ENCODE peak calls at places on chromosomes 6 and 20, in five cellular contexts. One of them, this sample, is unnamed.

GRCh38 chr20:15236812-15237211 is 899.4 kb upstream of the FLRT3 start:
- DNase-seq in RWPE1: peak
- DNase-seq in Calu3: peak
- DNase-seq in CD4-positive, alpha-beta T cell: no peak
- DNase-seq in uterus: no peak
- DNase-seq in this sample: no peak

GRCh38 chr20:36093804-36094145 is 60.8 kb upstream of the EPB41L1 start:
- DNase-seq in uterus: no peak
- DNase-seq in CD4-positive, alpha-beta T cell: no peak
- DNase-seq in RWPE1: no peak
- DNase-seq in Calu3: no peak
- DNase-seq in this sample: no peak

GRCh38 chr20:3313681-3314080 is 74.7 kb upstream of the SLC4A11 start:
- DNase-seq in Calu3: no peak
- DNase-seq in CD4-positive, alpha-beta T cell: no peak
- DNase-seq in RWPE1: no peak
- DNase-seq in uterus: no peak
- DNase-seq in this sample: no peak

GRCh38 chr6:70396796-70397729 is 16.2 kb upstream of the FAM135A start:
- DNase-seq in RWPE1: peak
- DNase-seq in Calu3: no peak
- DNase-seq in uterus: no peak
- DNase-seq in CD4-positive, alpha-beta T cell: no peak
- DNase-seq in this sample: no peak

GRCh38 chr20:48571945-48572589 is 255.7 kb downstream of the PREX1 start:
- DNase-seq in RWPE1: no peak
- DNase-seq in CD4-positive, alpha-beta T cell: no peak
- DNase-seq in Calu3: no peak
- DNase-seq in uterus: peak
- DNase-seq in this sample: no peak

GRCh38 chr6:56230976-56231566 is 16.3 kb downstream of the COL21A1 start:
- DNase-seq in RWPE1: no peak
- DNase-seq in CD4-positive, alpha-beta T cell: no peak
- DNase-seq in Calu3: no peak
- DNase-seq in uterus: no peak
- DNase-seq in this sample: no peak

GRCh38 chr6:21949211-21949801 is 347.5 kb downstream of the PRL start:
- DNase-seq in uterus: no peak
- DNase-seq in Calu3: peak
- DNase-seq in RWPE1: no peak
- DNase-seq in CD4-positive, alpha-beta T cell: no peak
- DNase-seq in this sample: no peak

GRCh38 chr20:6654490-6655247 is 112.8 kb upstream of the BMP2 start:
- DNase-seq in RWPE1: peak
- DNase-seq in uterus: no peak
- DNase-seq in CD4-positive, alpha-beta T cell: no peak
- DNase-seq in Calu3: no peak
- DNase-seq in this sample: no peak

GRCh38 chr20:46171476-46171875 is 53.4 kb downstream of the CD40 start:
- DNase-seq in RWPE1: no peak
- DNase-seq in uterus: no peak
- DNase-seq in Calu3: no peak
- DNase-seq in CD4-positive, alpha-beta T cell: no peak
- DNase-seq in this sample: no peak

GRCh38 chr20:57811373-57812020 is 101.7 kb upstream of the PMEPA1 start:
- DNase-seq in RWPE1: no peak
- DNase-seq in CD4-positive, alpha-beta T cell: no peak
- DNase-seq in uterus: peak
- DNase-seq in Calu3: peak
- DNase-seq in this sample: peak

GRCh38 chr6:79404261-79404660 is 133.0 kb downstream of the LCA5 start:
- DNase-seq in Calu3: no peak
- DNase-seq in CD4-positive, alpha-beta T cell: no peak
- DNase-seq in uterus: no peak
- DNase-seq in RWPE1: no peak
- DNase-seq in this sample: no peak

GRCh38 chr20:25071722-25072121 is 10.2 kb downstream of the VSX1 start:
- DNase-seq in RWPE1: no peak
- DNase-seq in CD4-positive, alpha-beta T cell: no peak
- DNase-seq in Calu3: no peak
- DNase-seq in uterus: no peak
- DNase-seq in this sample: no peak

GRCh38 chr20:11193241-11193640 is 519.4 kb upstream of the JAG1 start:
- DNase-seq in uterus: no peak
- DNase-seq in Calu3: no peak
- DNase-seq in CD4-positive, alpha-beta T cell: no peak
- DNase-seq in RWPE1: no peak
- DNase-seq in this sample: no peak

GRCh38 chr6:54493138-54493537 is 184.9 kb downstream of the TINAG start:
- DNase-seq in Calu3: no peak
- DNase-seq in CD4-positive, alpha-beta T cell: no peak
- DNase-seq in uterus: no peak
- DNase-seq in RWPE1: peak
- DNase-seq in this sample: no peak

GRCh38 chr20:34997171-34997570 is 41.5 kb downstream of the MYH7B start:
- DNase-seq in RWPE1: no peak
- DNase-seq in Calu3: no peak
- DNase-seq in CD4-positive, alpha-beta T cell: no peak
- DNase-seq in uterus: peak
- DNase-seq in this sample: no peak

GRCh38 chr6:62623851-62624532 is 338.0 kb upstream of the KHDRBS2 start:
- DNase-seq in CD4-positive, alpha-beta T cell: no peak
- DNase-seq in uterus: no peak
- DNase-seq in RWPE1: no peak
- DNase-seq in Calu3: no peak
- DNase-seq in this sample: no peak

GRCh38 chr20:34042286-34042685 is 48.6 kb downstream of the RALY start:
- DNase-seq in Calu3: no peak
- DNase-seq in CD4-positive, alpha-beta T cell: no peak
- DNase-seq in RWPE1: no peak
- DNase-seq in uterus: no peak
- DNase-seq in this sample: no peak

GRCh38 chr20:4304601-4305000 is 289.2 kb upstream of the RNF24 start:
- DNase-seq in uterus: no peak
- DNase-seq in CD4-positive, alpha-beta T cell: no peak
- DNase-seq in Calu3: no peak
- DNase-seq in RWPE1: no peak
- DNase-seq in this sample: no peak

GRCh38 chr6:53986165-53986720 is 125.0 kb upstream of the MLIP start:
- DNase-seq in Calu3: peak
- DNase-seq in uterus: no peak
- DNase-seq in CD4-positive, alpha-beta T cell: no peak
- DNase-seq in RWPE1: peak
- DNase-seq in this sample: peak

GRCh38 chr6:10390495-10391298 is 24.2 kb downstream of the TFAP2A start:
- DNase-seq in Calu3: no peak
- DNase-seq in uterus: no peak
- DNase-seq in RWPE1: no peak
- DNase-seq in CD4-positive, alpha-beta T cell: no peak
- DNase-seq in this sample: no peak

GRCh38 chr20:36574278-36575065 is 1.1 kb downstream of the TGIF2 start:
- DNase-seq in uterus: peak
- DNase-seq in RWPE1: peak
- DNase-seq in CD4-positive, alpha-beta T cell: no peak
- DNase-seq in Calu3: peak
- DNase-seq in this sample: peak

GRCh38 chr6:95802978-95803377 is 212.8 kb upstream of the FUT9 start:
- DNase-seq in Calu3: no peak
- DNase-seq in RWPE1: no peak
- DNase-seq in uterus: no peak
- DNase-seq in CD4-positive, alpha-beta T cell: no peak
- DNase-seq in this sample: no peak

GRCh38 chr6:142637624-142638023 is 307.4 kb downstream of the HIVEP2 start:
- DNase-seq in Calu3: no peak
- DNase-seq in RWPE1: no peak
- DNase-seq in CD4-positive, alpha-beta T cell: no peak
- DNase-seq in uterus: no peak
- DNase-seq in this sample: no peak

GRCh38 chr6:84524636-84525035 is 239.8 kb downstream of the TBX18 start:
- DNase-seq in CD4-positive, alpha-beta T cell: no peak
- DNase-seq in uterus: no peak
- DNase-seq in Calu3: no peak
- DNase-seq in RWPE1: no peak
- DNase-seq in this sample: no peak

GRCh38 chr6:150881911-150882481 is 16.5 kb downstream of the MTHFD1L start:
- DNase-seq in uterus: peak
- DNase-seq in Calu3: peak
- DNase-seq in RWPE1: peak
- DNase-seq in CD4-positive, alpha-beta T cell: no peak
- DNase-seq in this sample: no peak

GRCh38 chr6:158630944-158631616 is 13.5 kb downstream of the DYNLT1 start:
- DNase-seq in RWPE1: no peak
- DNase-seq in uterus: peak
- DNase-seq in CD4-positive, alpha-beta T cell: no peak
- DNase-seq in Calu3: no peak
- DNase-seq in this sample: no peak

DNA sequence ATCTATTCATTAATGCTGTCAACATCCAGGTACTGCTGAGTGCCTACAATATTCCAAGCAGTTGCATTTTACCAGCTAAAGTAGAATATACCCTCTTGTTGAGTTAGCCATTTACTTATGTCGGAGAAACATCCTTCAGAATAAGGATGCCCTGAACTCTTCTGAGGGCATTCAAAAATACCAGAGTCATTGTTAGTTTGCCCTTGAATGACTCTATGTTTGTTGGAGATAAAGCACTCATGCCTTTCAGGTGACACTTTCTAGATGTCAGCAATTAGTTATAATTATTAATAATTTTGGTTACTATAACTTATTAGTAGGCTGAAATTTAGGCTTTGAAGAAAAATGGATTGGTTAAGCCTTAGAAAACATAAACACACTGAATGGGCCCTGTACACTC is 286.2 kb upstream of the STXBP5 start:
- DNase-seq in Calu3: no peak
- DNase-seq in RWPE1: no peak
- DNase-seq in CD4-positive, alpha-beta T cell: no peak
- DNase-seq in uterus: no peak
- DNase-seq in this sample: no peak
- TF ChIP-seq CTCF in Calu3: no peak
- TF ChIP-seq CTCF in RWPE1: no peak
- TF ChIP-seq CTCF in CD4-positive, alpha-beta T cell: no peak
- TF ChIP-seq CTCF in uterus: no peak
- TF ChIP-seq CTCF in this sample: no peak

GRCh38 chr20:957544-957943 is 41.4 kb upstream of the ANGPT4 start:
- DNase-seq in RWPE1: no peak
- DNase-seq in Calu3: no peak
- DNase-seq in uterus: no peak
- DNase-seq in CD4-positive, alpha-beta T cell: no peak
- DNase-seq in this sample: no peak
- TF ChIP-seq CTCF in RWPE1: no peak
- TF ChIP-seq CTCF in Calu3: no peak
- TF ChIP-seq CTCF in uterus: no peak
- TF ChIP-seq CTCF in CD4-positive, alpha-beta T cell: no peak
- TF ChIP-seq CTCF in this sample: no peak

GRCh38 chr6:42821846-42822245 is 40.0 kb downstream of the BICRAL start:
- DNase-seq in Calu3: no peak
- DNase-seq in uterus: no peak
- DNase-seq in CD4-positive, alpha-beta T cell: no peak
- DNase-seq in RWPE1: no peak
- DNase-seq in this sample: no peak

GRCh38 chr6:42818878-42819277 is 37.0 kb downstream of the BICRAL start:
- DNase-seq in RWPE1: no peak
- DNase-seq in uterus: no peak
- DNase-seq in Calu3: no peak
- DNase-seq in CD4-positive, alpha-beta T cell: no peak
- DNase-seq in this sample: no peak

GRCh38 chr6:42820509-42821340 is 38.9 kb downstream of the BICRAL start:
- DNase-seq in RWPE1: no peak
- DNase-seq in uterus: no peak
- DNase-seq in Calu3: no peak
- DNase-seq in CD4-positive, alpha-beta T cell: no peak
- DNase-seq in this sample: no peak

GRCh38 chr6:42821341-42821668 is 39.5 kb downstream of the BICRAL start:
- DNase-seq in Calu3: no peak
- DNase-seq in RWPE1: no peak
- DNase-seq in CD4-positive, alpha-beta T cell: no peak
- DNase-seq in uterus: no peak
- DNase-seq in this sample: no peak

GRCh38 chr6:42819803-42820508 is 38.1 kb downstream of the BICRAL start:
- DNase-seq in Calu3: no peak
- DNase-seq in CD4-positive, alpha-beta T cell: no peak
- DNase-seq in RWPE1: no peak
- DNase-seq in uterus: no peak
- DNase-seq in this sample: no peak
- TF ChIP-seq CTCF in Calu3: peak
- TF ChIP-seq CTCF in CD4-positive, alpha-beta T cell: no peak
- TF ChIP-seq CTCF in RWPE1: no peak
- TF ChIP-seq CTCF in uterus: peak
- TF ChIP-seq CTCF in this sample: no peak

GRCh38 chr6:92122746-92123145 is 1296.6 kb downstream of the EPHA7 start:
- DNase-seq in RWPE1: no peak
- DNase-seq in uterus: no peak
- DNase-seq in Calu3: no peak
- DNase-seq in CD4-positive, alpha-beta T cell: no peak
- DNase-seq in this sample: no peak
- TF ChIP-seq CTCF in RWPE1: no peak
- TF ChIP-seq CTCF in uterus: no peak
- TF ChIP-seq CTCF in Calu3: no peak
- TF ChIP-seq CTCF in CD4-positive, alpha-beta T cell: no peak
- TF ChIP-seq CTCF in this sample: peak

GRCh38 chr6:106360410-106360988 is at the start of gene CRYBG1:
- DNase-seq in RWPE1: peak
- DNase-seq in CD4-positive, alpha-beta T cell: peak
- DNase-seq in Calu3: peak
- DNase-seq in uterus: peak
- DNase-seq in this sample: peak
- TF ChIP-seq CTCF in RWPE1: peak
- TF ChIP-seq CTCF in CD4-positive, alpha-beta T cell: peak
- TF ChIP-seq CTCF in Calu3: peak
- TF ChIP-seq CTCF in uterus: peak
- TF ChIP-seq CTCF in this sample: peak

GRCh38 chr6:34969662-34970265 is 80.7 kb downstream of the ANKS1A start:
- DNase-seq in uterus: no peak
- DNase-seq in RWPE1: peak
- DNase-seq in CD4-positive, alpha-beta T cell: no peak
- DNase-seq in Calu3: no peak
- DNase-seq in this sample: no peak

GRCh38 chr6:34974249-34974642 is 85.2 kb downstream of the ANKS1A start:
- DNase-seq in RWPE1: no peak
- DNase-seq in Calu3: no peak
- DNase-seq in uterus: no peak
- DNase-seq in CD4-positive, alpha-beta T cell: no peak
- DNase-seq in this sample: no peak

GRCh38 chr6:34970962-34971361 is 81.9 kb downstream of the ANKS1A start:
- DNase-seq in uterus: no peak
- DNase-seq in CD4-positive, alpha-beta T cell: no peak
- DNase-seq in Calu3: no peak
- DNase-seq in RWPE1: no peak
- DNase-seq in this sample: no peak

GRCh38 chr6:34970487-34970886 is 81.4 kb downstream of the ANKS1A start:
- DNase-seq in uterus: no peak
- DNase-seq in CD4-positive, alpha-beta T cell: no peak
- DNase-seq in RWPE1: no peak
- DNase-seq in Calu3: no peak
- DNase-seq in this sample: no peak

GRCh38 chr6:34973547-34974248 is 84.6 kb downstream of the ANKS1A start:
- DNase-seq in Calu3: no peak
- DNase-seq in uterus: no peak
- DNase-seq in CD4-positive, alpha-beta T cell: no peak
- DNase-seq in RWPE1: no peak
- DNase-seq in this sample: no peak
- TF ChIP-seq CTCF in Calu3: peak
- TF ChIP-seq CTCF in uterus: no peak
- TF ChIP-seq CTCF in CD4-positive, alpha-beta T cell: no peak
- TF ChIP-seq CTCF in RWPE1: no peak
- TF ChIP-seq CTCF in this sample: no peak

This sample was measured in mesothelial cell of epicardium.